ENCODE peak calls at places on chromosomes 13 and 19, in four cellular contexts. One of them, this sample, is unnamed.
A peak's percentile ranks its signal among the peaks of the same experiment; 100 is the strongest.

GRCh38 chr19:32061304-32061703 is 284.1 kb upstream of the ZNF507 start:
- DNase-seq in PC-3: peak; percentile 46
- DNase-seq in activated CD8-positive, alpha-beta T cell treated with anti-CD3 and anti-CD28 coated beads for 36 hours: no peak
- DNase-seq in K562: no peak
- DNase-seq in this sample: no peak

GRCh38 chr19:41328818-41329220 is 18.8 kb downstream of the CCDC97 start:
- DNase-seq in K562: no peak
- DNase-seq in activated CD8-positive, alpha-beta T cell treated with anti-CD3 and anti-CD28 coated beads for 36 hours: no peak
- DNase-seq in PC-3: no peak
- DNase-seq in this sample: no peak

GRCh38 chr13:94345374-94346195 is 133.9 kb downstream of the DCT start:
- DNase-seq in K562: no peak
- DNase-seq in PC-3: peak; percentile 19
- DNase-seq in activated CD8-positive, alpha-beta T cell treated with anti-CD3 and anti-CD28 coated beads for 36 hours: no peak
- DNase-seq in this sample: no peak

GRCh38 chr19:51361228-51361627 is 5.0 kb downstream of the ETFB start:
- DNase-seq in PC-3: no peak
- DNase-seq in K562: no peak
- DNase-seq in activated CD8-positive, alpha-beta T cell treated with anti-CD3 and anti-CD28 coated beads for 36 hours: no peak
- DNase-seq in this sample: no peak

GRCh38 chr19:49427855-49428546 is 2.8 kb downstream of the GFY start:
- DNase-seq in PC-3: peak; percentile 43
- DNase-seq in K562: peak; percentile 69
- DNase-seq in activated CD8-positive, alpha-beta T cell treated with anti-CD3 and anti-CD28 coated beads for 36 hours: peak; percentile 57
- DNase-seq in this sample: peak; percentile 72

GRCh38 chr13:30396434-30397075 is 25.7 kb upstream of the UBE2L5 start:
- DNase-seq in K562: no peak
- DNase-seq in activated CD8-positive, alpha-beta T cell treated with anti-CD3 and anti-CD28 coated beads for 36 hours: no peak
- DNase-seq in PC-3: peak; percentile 26
- DNase-seq in this sample: no peak

GRCh38 chr13:32824671-32825070 is 191.6 kb upstream of the KL start:
- DNase-seq in PC-3: peak; percentile 95
- DNase-seq in activated CD8-positive, alpha-beta T cell treated with anti-CD3 and anti-CD28 coated beads for 36 hours: no peak
- DNase-seq in K562: no peak
- DNase-seq in this sample: no peak

GRCh38 chr19:11256189-11256588 is 6.1 kb downstream of the DOCK6 start:
- DNase-seq in activated CD8-positive, alpha-beta T cell treated with anti-CD3 and anti-CD28 coated beads for 36 hours: no peak
- DNase-seq in PC-3: no peak
- DNase-seq in K562: no peak
- DNase-seq in this sample: no peak

GRCh38 chr19:49340865-49341718 is 5.9 kb downstream of the CD37 start:
- DNase-seq in activated CD8-positive, alpha-beta T cell treated with anti-CD3 and anti-CD28 coated beads for 36 hours: no peak
- DNase-seq in K562: no peak
- DNase-seq in PC-3: no peak
- DNase-seq in this sample: peak; percentile 24

GRCh38 chr13:93217701-93218100 is 8.9 kb upstream of the GPC6 start:
- DNase-seq in activated CD8-positive, alpha-beta T cell treated with anti-CD3 and anti-CD28 coated beads for 36 hours: no peak
- DNase-seq in K562: peak; percentile 18
- DNase-seq in PC-3: no peak
- DNase-seq in this sample: no peak

GRCh38 chr13:39353988-39354387 is 249.0 kb downstream of the LHFPL6 start:
- DNase-seq in PC-3: no peak
- DNase-seq in activated CD8-positive, alpha-beta T cell treated with anti-CD3 and anti-CD28 coated beads for 36 hours: no peak
- DNase-seq in K562: no peak
- DNase-seq in this sample: no peak

GRCh38 chr13:28716511-28716910 is 2.3 kb downstream of the SLC46A3 start:
- DNase-seq in PC-3: peak; percentile 79
- DNase-seq in K562: no peak
- DNase-seq in activated CD8-positive, alpha-beta T cell treated with anti-CD3 and anti-CD28 coated beads for 36 hours: no peak
- DNase-seq in this sample: no peak

GRCh38 chr13:41709511-41709910 is 251.4 kb downstream of the VWA8 start:
- DNase-seq in K562: no peak
- DNase-seq in PC-3: no peak
- DNase-seq in activated CD8-positive, alpha-beta T cell treated with anti-CD3 and anti-CD28 coated beads for 36 hours: no peak
- DNase-seq in this sample: no peak

GRCh38 chr19:9848060-9848459 is 12.9 kb downstream of the PIN1 start:
- DNase-seq in K562: no peak
- DNase-seq in PC-3: peak; percentile 49
- DNase-seq in activated CD8-positive, alpha-beta T cell treated with anti-CD3 and anti-CD28 coated beads for 36 hours: peak; percentile 57
- DNase-seq in this sample: peak; percentile 69

GRCh38 chr13:99085139-99085845 is 107.4 kb upstream of the DOCK9 start:
- DNase-seq in K562: peak; percentile 28
- DNase-seq in PC-3: no peak
- DNase-seq in activated CD8-positive, alpha-beta T cell treated with anti-CD3 and anti-CD28 coated beads for 36 hours: peak; percentile 29
- DNase-seq in this sample: no peak

GRCh38 chr19:16373539-16373938 is 48.9 kb downstream of the KLF2 start:
- DNase-seq in PC-3: no peak
- DNase-seq in K562: no peak
- DNase-seq in activated CD8-positive, alpha-beta T cell treated with anti-CD3 and anti-CD28 coated beads for 36 hours: no peak
- DNase-seq in this sample: no peak

GRCh38 chr19:4908311-4908710 is 990 bp upstream of the UHRF1 start:
- DNase-seq in PC-3: no peak
- DNase-seq in activated CD8-positive, alpha-beta T cell treated with anti-CD3 and anti-CD28 coated beads for 36 hours: no peak
- DNase-seq in K562: no peak
- DNase-seq in this sample: no peak

GRCh38 chr19:12365094-12365371 is 450 bp downstream of the ZNF442 start:
- DNase-seq in activated CD8-positive, alpha-beta T cell treated with anti-CD3 and anti-CD28 coated beads for 36 hours: peak; percentile 26
- DNase-seq in PC-3: peak; percentile 18
- DNase-seq in K562: no peak
- DNase-seq in this sample: no peak

GRCh38 chr13:71285700-71286099 is 581.3 kb downstream of the DACH1 start:
- DNase-seq in K562: no peak
- DNase-seq in PC-3: no peak
- DNase-seq in activated CD8-positive, alpha-beta T cell treated with anti-CD3 and anti-CD28 coated beads for 36 hours: peak; percentile 31
- DNase-seq in this sample: no peak

GRCh38 chr13:112616586-112617381 is 28.8 kb upstream of the TUBGCP3 start:
- DNase-seq in K562: peak; percentile 57
- DNase-seq in activated CD8-positive, alpha-beta T cell treated with anti-CD3 and anti-CD28 coated beads for 36 hours: peak; percentile 38
- DNase-seq in PC-3: peak; percentile 53
- DNase-seq in this sample: peak; percentile 77
- TF ChIP-seq CTCF in K562: peak; percentile 65
- TF ChIP-seq CTCF in activated CD8-positive, alpha-beta T cell treated with anti-CD3 and anti-CD28 coated beads for 36 hours: peak; percentile 72
- TF ChIP-seq CTCF in PC-3: peak; percentile 68
- TF ChIP-seq CTCF in this sample: peak; percentile 58

DNA sequence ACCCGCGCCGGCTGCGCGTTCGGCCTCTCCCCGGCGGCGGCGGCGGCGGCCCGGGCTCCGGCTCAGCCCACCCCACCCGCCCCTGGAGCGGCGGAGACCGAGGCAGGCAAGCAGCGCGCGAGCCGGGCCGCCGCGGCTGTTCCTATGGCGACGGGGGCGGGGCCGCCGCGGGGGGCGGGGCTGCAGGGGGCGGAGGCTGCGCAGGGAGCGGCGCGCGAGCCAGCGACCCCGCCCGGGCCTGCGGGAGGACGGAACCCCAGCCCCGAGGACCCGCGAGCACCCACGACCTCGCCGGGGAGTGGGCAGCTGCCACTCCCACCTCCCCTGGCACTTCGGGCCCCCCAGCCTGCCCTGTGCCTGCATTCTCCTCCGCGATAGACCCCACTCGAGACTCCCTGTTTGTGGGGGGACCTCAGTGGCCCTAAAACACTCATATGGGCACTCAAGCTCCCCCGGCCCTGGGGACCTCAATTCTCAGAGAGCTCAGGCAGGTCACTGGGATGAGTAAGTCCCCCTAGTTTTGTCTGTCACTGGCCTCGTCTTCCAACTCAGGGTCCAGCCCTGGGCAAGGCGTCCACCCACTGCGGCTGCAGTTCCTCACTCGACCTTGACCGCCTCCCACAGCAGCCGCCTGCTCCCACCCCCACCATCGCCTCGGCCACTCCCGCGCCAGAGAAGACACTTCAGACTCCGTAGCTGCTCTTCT is at the start of gene CTXN1:
- DNase-seq in activated CD8-positive, alpha-beta T cell treated with anti-CD3 and anti-CD28 coated beads for 36 hours: peak; percentile 78
- DNase-seq in PC-3: peak; percentile 71
- DNase-seq in K562: peak; percentile 87
- DNase-seq in this sample: peak; percentile 94
- TF ChIP-seq CTCF in activated CD8-positive, alpha-beta T cell treated with anti-CD3 and anti-CD28 coated beads for 36 hours: no peak
- TF ChIP-seq CTCF in PC-3: no peak
- TF ChIP-seq CTCF in K562: peak; percentile 16
- TF ChIP-seq CTCF in this sample: no peak

GRCh38 chr13:59178344-59178743 is 985.4 kb downstream of the DIAPH3 start:
- DNase-seq in PC-3: peak; percentile 2
- DNase-seq in activated CD8-positive, alpha-beta T cell treated with anti-CD3 and anti-CD28 coated beads for 36 hours: no peak
- DNase-seq in K562: no peak
- DNase-seq in this sample: no peak
- TF ChIP-seq CTCF in PC-3: no peak
- TF ChIP-seq CTCF in activated CD8-positive, alpha-beta T cell treated with anti-CD3 and anti-CD28 coated beads for 36 hours: no peak
- TF ChIP-seq CTCF in K562: no peak
- TF ChIP-seq CTCF in this sample: no peak

GRCh38 chr19:43950834-43951626 is at the start of gene ZNF221:
- DNase-seq in K562: peak; percentile 88
- DNase-seq in PC-3: peak; percentile 93
- DNase-seq in activated CD8-positive, alpha-beta T cell treated with anti-CD3 and anti-CD28 coated beads for 36 hours: peak; percentile 81
- DNase-seq in this sample: peak; percentile 90
- TF ChIP-seq CTCF in K562: peak; percentile 44
- TF ChIP-seq CTCF in PC-3: peak; percentile 53
- TF ChIP-seq CTCF in activated CD8-positive, alpha-beta T cell treated with anti-CD3 and anti-CD28 coated beads for 36 hours: no peak
- TF ChIP-seq CTCF in this sample: peak; percentile 55

GRCh38 chr13:46852168-46852567 is 44.7 kb downstream of the HTR2A start:
- DNase-seq in K562: no peak
- DNase-seq in activated CD8-positive, alpha-beta T cell treated with anti-CD3 and anti-CD28 coated beads for 36 hours: no peak
- DNase-seq in PC-3: no peak
- DNase-seq in this sample: no peak

GRCh38 chr13:46846736-46847135 is 49.8 kb upstream of the ESD start:
- DNase-seq in activated CD8-positive, alpha-beta T cell treated with anti-CD3 and anti-CD28 coated beads for 36 hours: no peak
- DNase-seq in K562: no peak
- DNase-seq in PC-3: no peak
- DNase-seq in this sample: no peak

GRCh38 chr13:46845146-46845545 is 48.2 kb upstream of the ESD start:
- DNase-seq in K562: no peak
- DNase-seq in activated CD8-positive, alpha-beta T cell treated with anti-CD3 and anti-CD28 coated beads for 36 hours: no peak
- DNase-seq in PC-3: no peak
- DNase-seq in this sample: no peak

GRCh38 chr13:46855166-46855565 is 41.7 kb downstream of the HTR2A start:
- DNase-seq in activated CD8-positive, alpha-beta T cell treated with anti-CD3 and anti-CD28 coated beads for 36 hours: no peak
- DNase-seq in PC-3: no peak
- DNase-seq in K562: no peak
- DNase-seq in this sample: peak; percentile 13

GRCh38 chr13:46850214-46850613 is 46.6 kb downstream of the HTR2A start:
- DNase-seq in K562: no peak
- DNase-seq in activated CD8-positive, alpha-beta T cell treated with anti-CD3 and anti-CD28 coated beads for 36 hours: no peak
- DNase-seq in PC-3: no peak
- DNase-seq in this sample: no peak
- TF ChIP-seq CTCF in K562: no peak
- TF ChIP-seq CTCF in activated CD8-positive, alpha-beta T cell treated with anti-CD3 and anti-CD28 coated beads for 36 hours: no peak
- TF ChIP-seq CTCF in PC-3: no peak
- TF ChIP-seq CTCF in this sample: no peak

GRCh38 chr13:102571075-102571474 is 25.7 kb upstream of the TPP2 start:
- DNase-seq in K562: no peak
- DNase-seq in PC-3: peak; percentile 18
- DNase-seq in activated CD8-positive, alpha-beta T cell treated with anti-CD3 and anti-CD28 coated beads for 36 hours: no peak
- DNase-seq in this sample: no peak
- TF ChIP-seq CTCF in K562: peak; percentile 36
- TF ChIP-seq CTCF in PC-3: peak; percentile 39
- TF ChIP-seq CTCF in activated CD8-positive, alpha-beta T cell treated with anti-CD3 and anti-CD28 coated beads for 36 hours: no peak
- TF ChIP-seq CTCF in this sample: no peak

DNA sequence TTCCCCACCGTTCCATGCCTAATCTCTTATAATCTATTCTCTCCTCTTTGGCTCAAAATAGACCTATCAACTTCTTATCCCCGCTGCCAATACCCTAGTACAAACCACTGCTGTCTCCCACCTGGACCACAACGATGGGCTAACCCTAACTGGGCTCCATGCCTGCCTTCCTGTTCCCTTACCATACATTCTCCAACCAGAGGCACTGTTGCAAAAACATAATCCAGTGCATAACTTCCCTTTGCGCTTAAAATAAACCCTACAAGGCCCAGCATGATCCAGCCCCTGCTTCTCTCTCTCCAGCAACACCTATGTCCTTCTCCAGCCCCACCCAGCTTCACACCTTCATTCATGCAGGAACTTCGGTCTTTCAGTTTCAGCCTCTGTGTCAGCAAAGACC is 27.4 kb upstream of the CEBPA start:
- DNase-seq in activated CD8-positive, alpha-beta T cell treated with anti-CD3 and anti-CD28 coated beads for 36 hours: no peak
- DNase-seq in K562: no peak
- DNase-seq in PC-3: no peak
- DNase-seq in this sample: no peak
- TF ChIP-seq CTCF in activated CD8-positive, alpha-beta T cell treated with anti-CD3 and anti-CD28 coated beads for 36 hours: no peak
- TF ChIP-seq CTCF in K562: no peak
- TF ChIP-seq CTCF in PC-3: no peak
- TF ChIP-seq CTCF in this sample: no peak

GRCh38 chr13:109323338-109323737 is 463.0 kb downstream of the IRS2 start:
- DNase-seq in activated CD8-positive, alpha-beta T cell treated with anti-CD3 and anti-CD28 coated beads for 36 hours: no peak
- DNase-seq in PC-3: no peak
- DNase-seq in K562: no peak
- DNase-seq in this sample: no peak
- TF ChIP-seq CTCF in activated CD8-positive, alpha-beta T cell treated with anti-CD3 and anti-CD28 coated beads for 36 hours: no peak
- TF ChIP-seq CTCF in PC-3: no peak
- TF ChIP-seq CTCF in K562: no peak
- TF ChIP-seq CTCF in this sample: no peak

GRCh38 chr19:2049741-2050348 is 1.2 kb downstream of the MKNK2 start:
- DNase-seq in K562: peak; percentile 53
- DNase-seq in PC-3: peak; percentile 67
- DNase-seq in activated CD8-positive, alpha-beta T cell treated with anti-CD3 and anti-CD28 coated beads for 36 hours: peak; percentile 78
- DNase-seq in this sample: peak; percentile 71
- TF ChIP-seq CTCF in K562: no peak
- TF ChIP-seq CTCF in PC-3: no peak
- TF ChIP-seq CTCF in activated CD8-positive, alpha-beta T cell treated with anti-CD3 and anti-CD28 coated beads for 36 hours: no peak
- TF ChIP-seq CTCF in this sample: no peak